ENCODE peak calls at places on chromosomes 7 and 10, in four cellular contexts. T, K, B and C are unnamed samples.

GRCh38 chr7:149828357-149829309 is 9.5 kb upstream of the ZNF862 start:
- DNase-seq in T (no peak), K (no peak), B (no peak), C (no peak)

GRCh38 chr7:19111474-19112143 is 5.8 kb downstream of the TWIST1 start:
- DNase-seq in T (no peak), K (no peak), B (no peak), C (no peak)

GRCh38 chr7:54995631-54996340 is 23.0 kb upstream of the EGFR start:
- DNase-seq in T (no peak), K (no peak), B (peak), C (no peak)

GRCh38 chr10:86969421-86970041 is 1.2 kb downstream of the ADIRF start:
- DNase-seq in T (no peak), K (no peak), B (peak), C (no peak)

GRCh38 chr10:21599582-21599981 is 65.5 kb downstream of the MLLT10 start:
- DNase-seq in T (no peak), K (no peak), B (no peak), C (no peak)

GRCh38 chr10:73902351-73902750 is 8.6 kb upstream of the PLAU start:
- DNase-seq in T (no peak), K (no peak), B (no peak), C (no peak)

GRCh38 chr10:69387500-69387899 is 29.2 kb downstream of the TACR2 start:
- DNase-seq in T (no peak), K (no peak), B (no peak), C (no peak)

GRCh38 chr7:43869898-43870240 is 552 bp upstream of the MRPS24 start:
- DNase-seq in T (no peak), K (no peak), B (no peak), C (no peak)

GRCh38 chr7:35975851-35976454 is 175.1 kb downstream of the SEPTIN7 start:
- DNase-seq in T (peak), K (peak), B (peak), C (peak)

GRCh38 chr10:93991596-93992284 is 2.0 kb upstream of the PLCE1 start:
- DNase-seq in T (peak), K (peak), B (no peak), C (no peak)